ENCODE peak calls at places on chromosome X, in eight cellular contexts. One of them, this sample, is unnamed.
A peak's percentile ranks its signal among the peaks of the same experiment; 100 is the strongest.

GRCh38 chrX:54452920-54453319 is 12.7 kb downstream of the TSR2 start:
- DNase-seq in PC-3: peak; percentile 9
- DNase-seq in HCT116: no peak
- DNase-seq in neural progenitor cell: peak; percentile 57
- DNase-seq in GM23248: peak; percentile 43
- DNase-seq in MM.1S: no peak
- DNase-seq in SK-N-SH: peak; percentile 63
- DNase-seq in OCI-LY7: peak; percentile 37
- DNase-seq in this sample: peak; percentile 25

GRCh38 chrX:154441984-154442707 is 1.8 kb upstream of the FAM50A start:
- DNase-seq in SK-N-SH: no peak
- DNase-seq in MM.1S: no peak
- DNase-seq in HCT116: no peak
- DNase-seq in GM23248: no peak
- DNase-seq in PC-3: peak; percentile 74
- DNase-seq in OCI-LY7: no peak
- DNase-seq in neural progenitor cell: no peak
- DNase-seq in this sample: no peak

GRCh38 chrX:103398321-103398937 is 22.1 kb downstream of the BEX3 start:
- DNase-seq in SK-N-SH: no peak
- DNase-seq in PC-3: peak; percentile 74
- DNase-seq in neural progenitor cell: no peak
- DNase-seq in HCT116: peak; percentile 37
- DNase-seq in GM23248: peak; percentile 88
- DNase-seq in MM.1S: no peak
- DNase-seq in OCI-LY7: no peak
- DNase-seq in this sample: peak; percentile 24

GRCh38 chrX:135391734-135392133 is 30.0 kb upstream of the SMIM10L2A start:
- DNase-seq in SK-N-SH: no peak
- DNase-seq in OCI-LY7: no peak
- DNase-seq in MM.1S: no peak
- DNase-seq in PC-3: no peak
- DNase-seq in HCT116: no peak
- DNase-seq in neural progenitor cell: no peak
- DNase-seq in GM23248: no peak
- DNase-seq in this sample: no peak

GRCh38 chrX:52923781-52924241 is 26.7 kb downstream of the FAM156B start:
- DNase-seq in SK-N-SH: no peak
- DNase-seq in neural progenitor cell: no peak
- DNase-seq in PC-3: peak; percentile 61
- DNase-seq in GM23248: peak; percentile 61
- DNase-seq in OCI-LY7: peak; percentile 70
- DNase-seq in MM.1S: peak; percentile 79
- DNase-seq in HCT116: no peak
- DNase-seq in this sample: peak; percentile 39

GRCh38 chrX:9374537-9374936 is 90.3 kb upstream of the TBL1X start:
- DNase-seq in GM23248: no peak
- DNase-seq in SK-N-SH: no peak
- DNase-seq in HCT116: no peak
- DNase-seq in PC-3: peak; percentile 40
- DNase-seq in neural progenitor cell: no peak
- DNase-seq in OCI-LY7: no peak
- DNase-seq in MM.1S: no peak
- DNase-seq in this sample: no peak

GRCh38 chrX:34658316-34658715 is 1.2 kb upstream of the TMEM47 start:
- DNase-seq in PC-3: no peak
- DNase-seq in neural progenitor cell: no peak
- DNase-seq in OCI-LY7: no peak
- DNase-seq in HCT116: no peak
- DNase-seq in SK-N-SH: no peak
- DNase-seq in MM.1S: no peak
- DNase-seq in GM23248: peak; percentile 55
- DNase-seq in this sample: no peak

GRCh38 chrX:103919336-103919682 is 43.1 kb upstream of the TMSB15B start:
- DNase-seq in PC-3: peak; percentile 58
- DNase-seq in neural progenitor cell: no peak
- DNase-seq in MM.1S: peak; percentile 68
- DNase-seq in GM23248: peak; percentile 68
- DNase-seq in HCT116: no peak
- DNase-seq in OCI-LY7: peak; percentile 73
- DNase-seq in SK-N-SH: no peak
- DNase-seq in this sample: peak; percentile 34

GRCh38 chrX:31036895-31037294 is 34.9 kb downstream of the FTHL17 start:
- DNase-seq in SK-N-SH: peak; percentile 34
- DNase-seq in OCI-LY7: peak; percentile 54
- DNase-seq in PC-3: peak; percentile 63
- DNase-seq in HCT116: peak; percentile 6
- DNase-seq in GM23248: peak; percentile 65
- DNase-seq in MM.1S: peak; percentile 51
- DNase-seq in neural progenitor cell: peak; percentile 71
- DNase-seq in this sample: peak; percentile 55

GRCh38 chrX:40273356-40274050 is 175.7 kb upstream of the BCOR start:
- DNase-seq in neural progenitor cell: no peak
- DNase-seq in HCT116: no peak
- DNase-seq in GM23248: no peak
- DNase-seq in OCI-LY7: no peak
- DNase-seq in SK-N-SH: peak; percentile 77
- DNase-seq in MM.1S: no peak
- DNase-seq in PC-3: no peak
- DNase-seq in this sample: peak; percentile 28

GRCh38 chrX:1420371-1420770 is 28.5 kb upstream of the SLC25A6 start:
- DNase-seq in neural progenitor cell: no peak
- DNase-seq in MM.1S: no peak
- DNase-seq in OCI-LY7: no peak
- DNase-seq in HCT116: no peak
- DNase-seq in GM23248: no peak
- DNase-seq in SK-N-SH: no peak
- DNase-seq in PC-3: no peak
- DNase-seq in this sample: no peak

GRCh38 chrX:17613979-17614572 is 123.2 kb upstream of the SCML1 start:
- DNase-seq in SK-N-SH: no peak
- DNase-seq in GM23248: no peak
- DNase-seq in neural progenitor cell: no peak
- DNase-seq in MM.1S: peak; percentile 92
- DNase-seq in HCT116: no peak
- DNase-seq in OCI-LY7: no peak
- DNase-seq in PC-3: peak; percentile 59
- DNase-seq in this sample: no peak

GRCh38 chrX:25534096-25534495 is 518.3 kb upstream of the ARX start:
- DNase-seq in neural progenitor cell: no peak
- DNase-seq in HCT116: no peak
- DNase-seq in GM23248: no peak
- DNase-seq in OCI-LY7: no peak
- DNase-seq in SK-N-SH: no peak
- DNase-seq in MM.1S: no peak
- DNase-seq in PC-3: no peak
- DNase-seq in this sample: no peak

GRCh38 chrX:3415011-3415410 is 68.6 kb upstream of the MXRA5 start:
- DNase-seq in neural progenitor cell: no peak
- DNase-seq in MM.1S: no peak
- DNase-seq in PC-3: no peak
- DNase-seq in OCI-LY7: no peak
- DNase-seq in SK-N-SH: no peak
- DNase-seq in HCT116: no peak
- DNase-seq in GM23248: peak; percentile 38
- DNase-seq in this sample: no peak

DNA sequence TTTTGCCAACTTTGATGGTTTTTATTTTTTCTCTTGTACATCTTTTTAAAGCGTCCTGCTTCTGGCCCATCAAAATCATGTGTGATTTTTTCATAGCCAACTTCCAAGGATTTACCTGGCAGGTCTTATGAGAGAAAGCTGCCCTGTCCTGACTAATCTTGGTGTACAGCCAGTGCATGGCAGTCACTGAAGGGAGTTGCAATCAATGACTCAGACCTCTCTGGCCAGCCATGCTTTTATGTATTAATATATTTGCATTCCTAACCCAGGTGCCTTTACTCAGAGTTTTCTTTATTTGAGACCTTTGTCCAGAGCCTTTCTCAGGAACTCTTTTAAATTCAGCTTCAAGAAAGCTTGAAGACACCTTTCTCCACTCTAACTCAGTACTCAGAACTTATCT is 691.5 kb upstream of the HTR2C start:
- DNase-seq in neural progenitor cell: no peak
- DNase-seq in OCI-LY7: no peak
- DNase-seq in PC-3: peak; percentile 9
- DNase-seq in MM.1S: no peak
- DNase-seq in HCT116: no peak
- DNase-seq in GM23248: peak; percentile 0
- DNase-seq in SK-N-SH: no peak
- DNase-seq in this sample: peak; percentile 17
- TF ChIP-seq EZH2phosphoT487 in neural progenitor cell: no peak
- TF ChIP-seq EZH2phosphoT487 in OCI-LY7: no peak
- TF ChIP-seq EZH2phosphoT487 in PC-3: no peak
- TF ChIP-seq EZH2phosphoT487 in MM.1S: no peak
- TF ChIP-seq EZH2phosphoT487 in HCT116: no peak
- TF ChIP-seq EZH2phosphoT487 in GM23248: no peak
- TF ChIP-seq EZH2phosphoT487 in SK-N-SH: no peak
- TF ChIP-seq EZH2phosphoT487 in this sample: no peak

GRCh38 chrX:46812445-46812844 is 24.4 kb upstream of the RP2 start:
- DNase-seq in GM23248: no peak
- DNase-seq in OCI-LY7: no peak
- DNase-seq in HCT116: no peak
- DNase-seq in MM.1S: no peak
- DNase-seq in SK-N-SH: no peak
- DNase-seq in PC-3: peak; percentile 86
- DNase-seq in neural progenitor cell: no peak
- DNase-seq in this sample: no peak
- TF ChIP-seq EZH2phosphoT487 in GM23248: no peak
- TF ChIP-seq EZH2phosphoT487 in OCI-LY7: no peak
- TF ChIP-seq EZH2phosphoT487 in HCT116: no peak
- TF ChIP-seq EZH2phosphoT487 in MM.1S: no peak
- TF ChIP-seq EZH2phosphoT487 in SK-N-SH: no peak
- TF ChIP-seq EZH2phosphoT487 in PC-3: no peak
- TF ChIP-seq EZH2phosphoT487 in neural progenitor cell: no peak
- TF ChIP-seq EZH2phosphoT487 in this sample: no peak

GRCh38 chrX:129759576-129760061 is 20.1 kb upstream of the SASH3 start:
- DNase-seq in neural progenitor cell: peak; percentile 34
- DNase-seq in MM.1S: peak; percentile 96
- DNase-seq in HCT116: no peak
- DNase-seq in PC-3: peak; percentile 55
- DNase-seq in SK-N-SH: no peak
- DNase-seq in GM23248: peak; percentile 53
- DNase-seq in OCI-LY7: no peak
- DNase-seq in this sample: no peak
- TF ChIP-seq EZH2phosphoT487 in neural progenitor cell: no peak
- TF ChIP-seq EZH2phosphoT487 in MM.1S: no peak
- TF ChIP-seq EZH2phosphoT487 in HCT116: no peak
- TF ChIP-seq EZH2phosphoT487 in PC-3: no peak
- TF ChIP-seq EZH2phosphoT487 in SK-N-SH: no peak
- TF ChIP-seq EZH2phosphoT487 in GM23248: no peak
- TF ChIP-seq EZH2phosphoT487 in OCI-LY7: no peak
- TF ChIP-seq EZH2phosphoT487 in this sample: no peak

GRCh38 chrX:133083899-133084298 is 13.0 kb downstream of the USP26 start:
- DNase-seq in PC-3: no peak
- DNase-seq in MM.1S: no peak
- DNase-seq in SK-N-SH: no peak
- DNase-seq in HCT116: no peak
- DNase-seq in neural progenitor cell: no peak
- DNase-seq in GM23248: no peak
- DNase-seq in OCI-LY7: no peak
- DNase-seq in this sample: no peak
- TF ChIP-seq EZH2phosphoT487 in PC-3: no peak
- TF ChIP-seq EZH2phosphoT487 in MM.1S: no peak
- TF ChIP-seq EZH2phosphoT487 in SK-N-SH: no peak
- TF ChIP-seq EZH2phosphoT487 in HCT116: no peak
- TF ChIP-seq EZH2phosphoT487 in neural progenitor cell: no peak
- TF ChIP-seq EZH2phosphoT487 in GM23248: no peak
- TF ChIP-seq EZH2phosphoT487 in OCI-LY7: no peak
- TF ChIP-seq EZH2phosphoT487 in this sample: no peak

GRCh38 chrX:97266406-97267121 is 382.9 kb downstream of the RPA4 start:
- DNase-seq in GM23248: no peak
- DNase-seq in HCT116: no peak
- DNase-seq in SK-N-SH: peak; percentile 44
- DNase-seq in OCI-LY7: no peak
- DNase-seq in MM.1S: no peak
- DNase-seq in PC-3: no peak
- DNase-seq in neural progenitor cell: no peak
- DNase-seq in this sample: no peak

GRCh38 chrX:97267376-97267775 is 383.7 kb downstream of the RPA4 start:
- DNase-seq in PC-3: no peak
- DNase-seq in SK-N-SH: no peak
- DNase-seq in OCI-LY7: no peak
- DNase-seq in GM23248: peak; percentile 4
- DNase-seq in HCT116: no peak
- DNase-seq in MM.1S: no peak
- DNase-seq in neural progenitor cell: no peak
- DNase-seq in this sample: no peak

DNA sequence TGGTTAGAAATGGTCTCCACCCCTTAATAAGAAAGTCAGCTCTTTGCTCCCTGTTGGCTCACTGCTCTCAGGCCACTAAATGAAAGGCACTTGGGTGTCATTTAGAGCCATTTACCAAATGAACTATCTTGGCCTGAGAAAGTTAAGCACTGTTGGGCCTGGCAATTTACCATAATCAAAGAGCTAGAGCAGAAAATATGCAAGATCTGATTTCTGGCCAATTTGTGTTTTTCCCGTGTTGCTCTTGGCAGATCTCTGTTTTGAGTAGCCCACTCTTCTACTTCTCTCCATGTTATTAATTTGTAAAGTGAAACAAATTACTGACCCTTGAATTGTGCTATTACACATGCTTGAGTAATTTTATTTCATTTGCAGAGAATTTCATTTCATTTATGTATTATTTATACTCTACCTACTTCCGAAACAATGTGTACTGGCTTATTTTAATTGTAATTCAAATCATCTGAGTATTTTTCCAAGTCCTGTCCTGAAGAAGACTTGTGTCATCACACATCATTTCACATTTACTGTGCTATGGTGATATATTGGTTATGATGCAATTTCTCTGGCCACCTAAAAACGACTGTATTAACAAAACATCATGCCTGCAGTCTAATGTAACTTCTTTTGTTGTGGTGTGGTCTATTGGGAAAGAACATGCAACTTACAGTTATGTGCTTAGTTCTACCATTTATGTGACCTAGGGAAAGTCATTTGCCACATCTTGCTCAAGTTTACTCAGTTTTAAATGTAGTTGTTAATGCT is 384.4 kb downstream of the RPA4 start:
- DNase-seq in PC-3: no peak
- DNase-seq in neural progenitor cell: no peak
- DNase-seq in OCI-LY7: no peak
- DNase-seq in SK-N-SH: no peak
- DNase-seq in HCT116: no peak
- DNase-seq in GM23248: peak; percentile 16
- DNase-seq in MM.1S: no peak
- DNase-seq in this sample: no peak
- TF ChIP-seq EZH2phosphoT487 in PC-3: no peak
- TF ChIP-seq EZH2phosphoT487 in neural progenitor cell: no peak
- TF ChIP-seq EZH2phosphoT487 in OCI-LY7: no peak
- TF ChIP-seq EZH2phosphoT487 in SK-N-SH: no peak
- TF ChIP-seq EZH2phosphoT487 in HCT116: no peak
- TF ChIP-seq EZH2phosphoT487 in GM23248: no peak
- TF ChIP-seq EZH2phosphoT487 in MM.1S: no peak
- TF ChIP-seq EZH2phosphoT487 in this sample: no peak